ENCODE peak calls at places on chromosomes 1 and 21, in five cellular contexts. L is fibroblast of lung, J is mesothelial cell of epicardium, I is ovary, F is body of pancreas. U is an unnamed sample.
A peak's percentile ranks its signal among the peaks of the same experiment; 100 is the strongest.

GRCh38 chr1:34013958-34014737 is 150.3 kb downstream of the HMGB4 start:
- DNase-seq in L (no peak), J (no peak), I (no peak), F (peak; percentile 26), U (no peak)

GRCh38 chr1:11339346-11340247 is 66.6 kb downstream of the UBIAD1 start:
- DNase-seq in L (no peak), J (no peak), I (no peak), F (peak; percentile 21), U (no peak)

GRCh38 chr1:183331095-183331742 is 87.0 kb downstream of the NMNAT2 start:
- DNase-seq in L (peak; percentile 11), J (peak; percentile 45), I (no peak), F (no peak), U (no peak)

GRCh38 chr1:22853651-22854185 is 118.9 kb downstream of the LACTBL1 start:
- DNase-seq in L (no peak), J (no peak), I (no peak), F (no peak), U (no peak)

GRCh38 chr1:110184414-110184813 is 25.7 kb upstream of the KCNC4 start:
- DNase-seq in L (no peak), J (no peak), I (no peak), F (no peak), U (no peak)

GRCh38 chr1:210816136-210816535 is 317.8 kb downstream of the KCNH1 start:
- DNase-seq in L (no peak), J (no peak), I (no peak), F (no peak), U (no peak)

GRCh38 chr1:183589836-183590224 is 429 bp downstream of the NCF2 start:
- DNase-seq in L (no peak), J (no peak), I (no peak), F (no peak), U (no peak)

GRCh38 chr1:203557390-203557789 is 63.4 kb downstream of the OPTC start:
- DNase-seq in L (peak; percentile 88), J (no peak), I (peak; percentile 54), F (no peak), U (peak; percentile 53)

GRCh38 chr1:119647228-119647733 is 785 bp downstream of the ZNF697 start:
- DNase-seq in L (no peak), J (no peak), I (peak; percentile 52), F (peak; percentile 28), U (no peak)

GRCh38 chr1:200165493-200166220 is 138.1 kb downstream of the NR5A2 start:
- DNase-seq in L (no peak), J (no peak), I (no peak), F (no peak), U (no peak)

GRCh38 chr1:44798481-44799365 is 1.5 kb upstream of the PLK3 start:
- DNase-seq in L (no peak), J (no peak), I (peak; percentile 50), F (no peak), U (no peak)

GRCh38 chr1:161864577-161864976 is 98.5 kb downstream of the ATF6 start:
- DNase-seq in L (peak; percentile 42), J (no peak), I (no peak), F (no peak), U (peak; percentile 52)

GRCh38 chr21:45420061-45420521 is 15.1 kb downstream of the COL18A1 start:
- DNase-seq in L (peak; percentile 19), J (no peak), I (peak; percentile 38), F (no peak), U (no peak)

GRCh38 chr1:15425961-15426360 is 12.3 kb upstream of the CTRC start:
- DNase-seq in L (no peak), J (no peak), I (no peak), F (no peak), U (no peak)

GRCh38 chr1:99652881-99653281 is 7.0 kb downstream of the PALMD start:
- DNase-seq in L (peak; percentile 82), J (no peak), I (no peak), F (no peak), U (no peak)

GRCh38 chr1:232211149-232211548 is 418.8 kb downstream of the SIPA1L2 start:
- DNase-seq in L (no peak), J (no peak), I (no peak), F (no peak), U (no peak)

GRCh38 chr1:217562229-217562878 is 68.5 kb downstream of the GPATCH2 start:
- DNase-seq in L (peak; percentile 94), J (no peak), I (no peak), F (no peak), U (peak; percentile 51)

GRCh38 chr1:181173761-181174371 is 85.4 kb downstream of the IER5 start:
- DNase-seq in L (no peak), J (no peak), I (no peak), F (no peak), U (no peak)

GRCh38 chr1:112672009-112672408 is 2.5 kb upstream of the MOV10 start:
- DNase-seq in L (no peak), J (no peak), I (no peak), F (no peak), U (no peak)

GRCh38 chr21:14991957-14992356 is 72.8 kb downstream of the NRIP1 start:
- DNase-seq in L (no peak), J (no peak), I (no peak), F (no peak), U (peak; percentile 40)

GRCh38 chr1:116064616-116065015 is 46.6 kb upstream of the MAB21L3 start:
- DNase-seq in L (peak; percentile 3), J (no peak), I (no peak), F (no peak), U (peak; percentile 6)

GRCh38 chr21:28148400-28149064 is 844.1 kb downstream of the LTN1 start:
- DNase-seq in L (peak; percentile 22), J (no peak), I (no peak), F (peak; percentile 58), U (no peak)

GRCh38 chr1:212229654-212230053 is 55.6 kb upstream of the PPP2R5A start:
- DNase-seq in L (peak; percentile 87), J (no peak), I (no peak), F (no peak), U (peak; percentile 50)